ENCODE peak calls at places on chromosomes 1 and 21, in five cellular contexts. U is astrocyte of the cerebellum, T is GM12878, L is transverse colon, A is left ventricle myocardium inferior. V is an unnamed sample.

GRCh38 chr1:204357551-204357950 is 2.2 kb downstream of the PLEKHA6 start:
- DNase-seq in U (no peak), T (no peak), L (no peak), A (peak; percentile 44), V (no peak)

GRCh38 chr1:145974721-145975120 is 10.2 kb downstream of the POLR3GL start:
- DNase-seq in U (no peak), T (no peak), L (no peak), A (no peak), V (no peak)

GRCh38 chr1:119260504-119260903 is 108.1 kb upstream of the HAO2 start:
- DNase-seq in U (no peak), T (no peak), L (no peak), A (no peak), V (no peak)

GRCh38 chr1:31166462-31166861 is 73.2 kb downstream of the NKAIN1 start:
- DNase-seq in U (no peak), T (no peak), L (no peak), A (no peak), V (no peak)

GRCh38 chr1:47686731-47687617 is 249.1 kb downstream of the FOXD2 start:
- DNase-seq in U (no peak), T (no peak), L (no peak), A (no peak), V (no peak)

GRCh38 chr1:61050541-61051454 is 31.6 kb upstream of the NFIA start:
- DNase-seq in U (no peak), T (no peak), L (peak; percentile 59), A (peak; percentile 78), V (no peak)

GRCh38 chr21:36487641-36488307 is 7.9 kb upstream of the CLDN14 start:
- DNase-seq in U (peak; percentile 39), T (no peak), L (peak; percentile 35), A (no peak), V (no peak)

GRCh38 chr1:117128323-117129079 is 7.0 kb upstream of the TRIM45 start:
- DNase-seq in U (peak; percentile 40), T (no peak), L (no peak), A (no peak), V (no peak)

GRCh38 chr1:43358121-43358745 is 548 bp upstream of the CDC20 start:
- DNase-seq in U (no peak), T (peak; percentile 16), L (peak; percentile 64), A (no peak), V (peak; percentile 30)

GRCh38 chr1:216498277-216498676 is 75.0 kb upstream of the USH2A start:
- DNase-seq in U (no peak), T (no peak), L (no peak), A (no peak), V (no peak)

GRCh38 chr1:28176492-28177470 is at the start of gene PTAFR:
- DNase-seq in U (no peak), T (no peak), L (peak; percentile 41), A (no peak), V (no peak)

GRCh38 chr1:111441573-111442192 is 7.4 kb downstream of the WDR77 start:
- DNase-seq in U (no peak), T (no peak), L (peak; percentile 26), A (no peak), V (no peak)

GRCh38 chr1:29254346-29254745 is 18.0 kb downstream of the PTPRU start:
- DNase-seq in U (no peak), T (no peak), L (no peak), A (no peak), V (no peak)

GRCh38 chr1:3745590-3746381 is 6.5 kb upstream of the CCDC27 start:
- DNase-seq in U (no peak), T (no peak), L (no peak), A (no peak), V (no peak)

GRCh38 chr1:229509576-229509975 is 1.4 kb upstream of the NUP133 start:
- DNase-seq in U (no peak), T (no peak), L (no peak), A (no peak), V (no peak)

GRCh38 chr21:39845581-39846130 is 21.6 kb upstream of the PCP4 start:
- DNase-seq in U (peak; percentile 93), T (no peak), L (no peak), A (no peak), V (no peak)

DNA sequence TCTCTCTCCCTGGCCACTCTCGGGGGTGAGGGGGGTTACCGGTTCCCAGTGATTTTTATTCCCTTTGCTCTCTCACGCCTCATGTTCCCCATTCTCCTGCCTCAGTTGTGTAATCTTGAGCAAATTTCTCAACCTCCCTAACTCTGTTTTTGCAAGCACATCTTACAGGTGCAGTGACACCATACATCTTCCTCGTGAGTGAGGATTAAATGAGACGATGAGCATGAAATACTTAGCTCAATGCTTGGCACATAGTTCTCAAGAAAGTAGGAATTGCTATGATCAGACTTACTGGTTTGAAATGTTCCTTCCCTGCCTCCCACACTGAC is 2.0 kb upstream of the TNFRSF9 start:
- DNase-seq in U (no peak), T (no peak), L (no peak), A (no peak), V (no peak)
- H3K4me3 ChIP-seq in U (no peak overlapping the region), T (no peak overlapping the region), L (no peak overlapping the region), A (peak overlapping the region; percentile 52), V (no peak overlapping the region)

GRCh38 chr1:1796466-1796865 is 18.2 kb upstream of the NADK start:
- DNase-seq in U (no peak), T (no peak), L (no peak), A (no peak), V (no peak)
- TF ChIP-seq CTCF in U (peak; percentile 26), T (peak; percentile 29), L (no peak), A (peak; percentile 30), V (peak; percentile 29)

GRCh38 chr1:41401899-41402298 is 40.7 kb downstream of the FOXO6 start:
- DNase-seq in U (no peak), T (no peak), L (no peak), A (no peak), V (no peak)

GRCh38 chr1:41407666-41408252 is 46.5 kb downstream of the FOXO6 start:
- DNase-seq in U (no peak), T (no peak), L (no peak), A (no peak), V (no peak)

GRCh38 chr1:41400235-41400634 is 39.0 kb downstream of the FOXO6 start:
- DNase-seq in U (no peak), T (no peak), L (no peak), A (no peak), V (no peak)

GRCh38 chr1:41408691-41409090 is 47.5 kb downstream of the FOXO6 start:
- DNase-seq in U (no peak), T (no peak), L (no peak), A (no peak), V (no peak)

DNA sequence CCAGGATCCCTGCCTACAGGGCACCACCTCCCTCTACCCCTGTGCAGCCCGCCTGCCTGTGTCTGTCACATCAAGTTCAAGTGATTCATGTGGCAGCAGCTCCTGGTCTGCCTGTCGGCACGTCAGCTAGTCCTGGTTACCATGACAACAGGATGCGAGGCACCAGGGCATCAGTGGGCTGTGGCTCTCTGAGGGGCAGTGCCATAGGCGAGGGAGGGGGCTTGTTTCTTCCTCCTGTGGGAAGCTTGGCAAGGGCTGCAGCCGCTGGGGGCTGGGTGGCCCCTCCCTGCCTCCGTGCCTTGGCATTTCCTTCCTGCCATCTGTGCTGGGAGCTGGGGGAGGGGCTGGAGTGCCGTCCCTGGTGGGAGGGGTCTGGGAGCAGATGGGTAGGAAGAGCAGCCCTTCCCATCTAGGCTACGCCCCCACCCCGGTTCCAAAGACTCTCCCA is 43.1 kb downstream of the FOXO6 start:
- DNase-seq in U (no peak), T (no peak), L (no peak), A (no peak), V (no peak)
- H3K4me3 ChIP-seq in U (no peak overlapping the region), T (no peak overlapping the region), L (no peak overlapping the region), A (no peak overlapping the region), V (no peak overlapping the region)

GRCh38 chr1:159647616-159648015 is 60.0 kb downstream of the APCS start:
- DNase-seq in U (no peak), T (no peak), L (no peak), A (no peak), V (no peak)
- TF ChIP-seq CTCF in U (no peak), T (no peak), L (no peak), A (no peak), V (no peak)

GRCh38 chr21:44354775-44355771 is 1.7 kb downstream of the TRPM2 start:
- DNase-seq in U (no peak), T (peak; percentile 35), L (no peak), A (no peak), V (peak; percentile 40)
- H3K4me3 ChIP-seq in U (no peak overlapping the region), T (peak overlapping the region; percentile 65), L (no peak overlapping the region), A (peak overlapping the region; percentile 42), V (no peak overlapping the region)

GRCh38 chr1:200558866-200559459 is 61.6 kb downstream of the KIF14 start:
- DNase-seq in U (peak; percentile 51), T (no peak), L (no peak), A (no peak), V (no peak)
- TF ChIP-seq CTCF in U (peak; percentile 73), T (peak; percentile 77), L (peak; percentile 40), A (peak; percentile 67), V (peak; percentile 67)